ENCODE peak calls at places on chromosomes 2 and 18, in nine cellular contexts. J, F, H, S, W, N, L, R and Z are unnamed samples.

GRCh38 chr2:235600406-235600805 is 106.6 kb downstream of the AGAP1 start:
- DNase-seq in J (no peak), F (no peak), H (no peak), S (no peak), W (no peak), N (no peak), L (no peak), R (no peak), Z (no peak)

GRCh38 chr2:28408764-28409599 is 16.3 kb downstream of the FOSL2 start:
- DNase-seq in J (peak), F (no peak), H (no peak), S (no peak), W (peak), N (peak), L (no peak), R (no peak), Z (no peak)

GRCh38 chr2:105038383-105039061 is 653 bp downstream of the MRPS9 start:
- DNase-seq in J (no peak), F (no peak), H (no peak), S (no peak), W (peak), N (no peak), L (peak), R (no peak), Z (no peak)

GRCh38 chr2:202529389-202529788 is 105.4 kb upstream of the FAM117B start:
- DNase-seq in J (no peak), F (no peak), H (no peak), S (no peak), W (peak), N (no peak), L (no peak), R (no peak), Z (no peak)

GRCh38 chr18:12442946-12443345 is 35.2 kb downstream of the PRELID3A start:
- DNase-seq in J (no peak), F (no peak), H (no peak), S (no peak), W (peak), N (no peak), L (no peak), R (no peak), Z (no peak)

GRCh38 chr2:84674099-84674498 is 157.8 kb downstream of the DNAH6 start:
- DNase-seq in J (no peak), F (no peak), H (no peak), S (no peak), W (no peak), N (no peak), L (no peak), R (no peak), Z (no peak)

GRCh38 chr2:240229603-240230423 is 89.4 kb upstream of the OTOS start:
- DNase-seq in J (no peak), F (no peak), H (no peak), S (no peak), W (peak), N (peak), L (no peak), R (no peak), Z (no peak)

GRCh38 chr2:134218928-134219707 is 34.8 kb upstream of the MGAT5 start:
- DNase-seq in J (no peak), F (no peak), H (no peak), S (peak), W (no peak), N (peak), L (no peak), R (no peak), Z (no peak)